ENCODE peak calls at places on chromosomes 1 and 21, in four cellular contexts. E, L, U and M are unnamed samples.

GRCh38 chr21:37917612-37918011 is 1.4 kb upstream of the KCNJ6 start:
- DNase-seq in E (peak; percentile 54), L (peak; percentile 67), U (no peak), M (no peak)

GRCh38 chr1:31423418-31423947 is 10.5 kb downstream of the SERINC2 start:
- DNase-seq in E (no peak), L (no peak), U (no peak), M (no peak)

GRCh38 chr21:41254090-41254700 is 62.4 kb upstream of the FAM3B start:
- DNase-seq in E (peak; percentile 1), L (peak; percentile 27), U (no peak), M (no peak)

GRCh38 chr21:40886931-40887330 is 40.0 kb upstream of the DSCAM start:
- DNase-seq in E (no peak), L (peak; percentile 91), U (no peak), M (no peak)

GRCh38 chr1:2389644-2390043 is 1.7 kb downstream of the MORN1 start:
- DNase-seq in E (no peak), L (no peak), U (no peak), M (no peak)

GRCh38 chr1:20199410-20199809 is 13.1 kb upstream of the PLA2G2C start:
- DNase-seq in E (no peak), L (peak; percentile 34), U (no peak), M (no peak)

GRCh38 chr1:109307363-109308021 is 681 bp upstream of the MYBPHL start:
- DNase-seq in E (no peak), L (no peak), U (no peak), M (no peak)

GRCh38 chr1:17632541-17633193 is 93.2 kb downstream of the ARHGEF10L start:
- DNase-seq in E (peak; percentile 37), L (peak; percentile 55), U (no peak), M (no peak)

GRCh38 chr1:228268891-228269285 is 61.0 kb downstream of the OBSCN start:
- DNase-seq in E (no peak), L (no peak), U (no peak), M (no peak)

GRCh38 chr1:184315254-184315653 is 71.6 kb upstream of the C1orf21 start:
- DNase-seq in E (peak; percentile 38), L (no peak), U (no peak), M (no peak)

GRCh38 chr1:10975567-10976326 is 36.7 kb upstream of the TARDBP start:
- DNase-seq in E (peak; percentile 59), L (peak; percentile 86), U (no peak), M (no peak)

GRCh38 chr21:20618878-20619277 is 379.3 kb upstream of the NCAM2 start:
- DNase-seq in E (peak; percentile 10), L (no peak), U (no peak), M (no peak)

GRCh38 chr1:198416276-198416675 is 124.2 kb downstream of the ATP6V1G3 start:
- DNase-seq in E (peak; percentile 34), L (no peak), U (no peak), M (no peak)

GRCh38 chr1:242468749-242469148 is 55.7 kb downstream of the PLD5 start:
- DNase-seq in E (no peak), L (peak; percentile 10), U (no peak), M (no peak)

GRCh38 chr1:175497501-175497900 is 245.9 kb downstream of the TNR start:
- DNase-seq in E (no peak), L (no peak), U (no peak), M (no peak)

GRCh38 chr21:36504067-36505058 is 24.4 kb upstream of the CLDN14 start:
- DNase-seq in E (peak; percentile 79), L (peak; percentile 61), U (no peak), M (peak; percentile 54)

GRCh38 chr1:37792943-37793686 is 532 bp upstream of the MANEAL start:
- DNase-seq in E (no peak), L (no peak), U (no peak), M (no peak)

GRCh38 chr1:91736146-91736998 is 149.6 kb downstream of the TGFBR3 start:
- DNase-seq in E (peak; percentile 17), L (no peak), U (no peak), M (no peak)

GRCh38 chr1:243850013-243850367 is at the start of gene AKT3:
- DNase-seq in E (no peak), L (no peak), U (no peak), M (peak; percentile 86)

GRCh38 chr1:60137406-60137805 is 63.8 kb upstream of the C1orf87 start:
- DNase-seq in E (no peak), L (no peak), U (no peak), M (no peak)

GRCh38 chr1:47548188-47548587 is 110.3 kb downstream of the FOXD2 start:
- DNase-seq in E (peak; percentile 34), L (no peak), U (no peak), M (no peak)

GRCh38 chr1:97034651-97035050 is 313.1 kb downstream of the PTBP2 start:
- DNase-seq in E (no peak), L (no peak), U (no peak), M (no peak)

GRCh38 chr1:65820983-65821382 is 28.3 kb downstream of the PDE4B start:
- DNase-seq in E (peak; percentile 96), L (peak; percentile 6), U (no peak), M (no peak)

GRCh38 chr1:59846209-59846894 is 31.6 kb downstream of the HOOK1 start:
- DNase-seq in E (no peak), L (no peak), U (no peak), M (no peak)

GRCh38 chr1:43951021-43951985 is 4.6 kb downstream of the IPO13 start:
- DNase-seq in E (no peak), L (peak; percentile 33), U (no peak), M (no peak)

GRCh38 chr1:181175955-181176354 is 87.5 kb downstream of the IER5 start:
- DNase-seq in E (no peak), L (no peak), U (no peak), M (no peak)

GRCh38 chr1:227919916-227920315 is 27.8 kb downstream of the WNT9A start:
- DNase-seq in E (no peak), L (no peak), U (no peak), M (peak; percentile 54)

GRCh38 chr1:27011058-27011764 is 1.4 kb downstream of the TENT5B start:
- DNase-seq in E (peak; percentile 90), L (peak; percentile 97), U (peak; percentile 39), M (peak; percentile 50)

GRCh38 chr1:185238447-185238846 is 78.6 kb downstream of the IVNS1ABP start:
- DNase-seq in E (peak; percentile 58), L (peak; percentile 24), U (no peak), M (no peak)

GRCh38 chr21:15520811-15521643 is 208.8 kb upstream of the USP25 start:
- DNase-seq in E (peak; percentile 31), L (no peak), U (no peak), M (no peak)
- TF ChIP-seq CTCF in E (peak; percentile 65), L (peak; percentile 30), U (peak; percentile 50), M (peak; percentile 34)

DNA sequence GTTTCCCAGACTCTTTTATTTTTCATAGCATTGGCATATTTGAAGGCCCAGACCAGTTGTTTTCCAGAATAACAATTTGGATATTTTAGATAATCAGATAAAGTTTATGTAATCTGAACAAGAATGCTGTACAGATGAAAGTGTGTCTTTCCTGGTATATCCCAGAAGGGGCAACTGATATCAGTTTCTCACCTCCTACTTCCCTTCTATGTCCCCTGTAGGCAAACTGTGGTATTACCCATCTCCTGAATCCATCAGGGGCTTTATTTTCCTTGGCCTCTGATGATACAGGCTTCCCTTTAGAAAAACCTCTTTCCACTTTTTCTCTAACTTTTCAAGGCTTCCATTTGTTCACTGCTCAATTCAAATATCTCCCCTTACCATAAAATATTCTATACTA is 87.5 kb upstream of the RGS1 start:
- DNase-seq in E (no peak), L (peak; percentile 8), U (no peak), M (no peak)
- TF ChIP-seq CTCF in E (no peak), L (no peak), U (peak; percentile 40), M (peak; percentile 33)

GRCh38 chr21:34047835-34048234 is 25.5 kb upstream of the MRPS6 start:
- DNase-seq in E (no peak), L (no peak), U (no peak), M (no peak)
- TF ChIP-seq CTCF in E (no peak), L (no peak), U (no peak), M (no peak)

GRCh38 chr1:171983584-171983983 is 142.3 kb downstream of the DNM3 start:
- DNase-seq in E (peak; percentile 65), L (peak; percentile 54), U (no peak), M (no peak)
- TF ChIP-seq CTCF in E (peak; percentile 54), L (peak; percentile 57), U (peak; percentile 12), M (no peak)